ENCODE peak calls at places on chromosomes 12 and 14, in eight cellular contexts. J is tibial nerve, W is astrocyte, N is Calu3, Q is suprapubic skin, L is pancreas, H is MCF 10A, Y is ovary. E is an unnamed sample.

GRCh38 chr14:61102549-61103466 is 121.8 kb downstream of the SLC38A6 start:
- DNase-seq in J (no peak), W (no peak), N (no peak), Q (no peak), L (no peak), H (no peak), Y (no peak), E (no peak)

GRCh38 chr12:121776190-121777098 is 17.0 kb downstream of the RHOF start:
- DNase-seq in J (peak), W (no peak), N (peak), Q (peak), L (peak), H (peak), Y (peak), E (peak)

GRCh38 chr12:30100736-30101135 is 317.0 kb upstream of the TMTC1 start:
- DNase-seq in J (no peak), W (peak), N (no peak), Q (no peak), L (no peak), H (no peak), Y (no peak), E (no peak)

GRCh38 chr12:102961488-102961801 is 4.0 kb downstream of the ASCL1 start:
- DNase-seq in J (no peak), W (no peak), N (no peak), Q (no peak), L (no peak), H (no peak), Y (no peak), E (no peak)

GRCh38 chr12:132496270-132496669 is 6.3 kb downstream of the FBRSL1 start:
- DNase-seq in J (no peak), W (no peak), N (no peak), Q (no peak), L (no peak), H (no peak), Y (no peak), E (no peak)

GRCh38 chr12:53115891-53116675 is 12.8 kb downstream of the SOAT2 start:
- DNase-seq in J (no peak), W (no peak), N (no peak), Q (peak), L (no peak), H (no peak), Y (no peak), E (no peak)

GRCh38 chr14:94946244-94946643 is 176.3 kb upstream of the GSC start:
- DNase-seq in J (no peak), W (no peak), N (no peak), Q (no peak), L (no peak), H (no peak), Y (no peak), E (no peak)

GRCh38 chr14:32469388-32470160 is 140.5 kb downstream of the AKAP6 start:
- DNase-seq in J (no peak), W (peak), N (no peak), Q (no peak), L (no peak), H (peak), Y (no peak), E (no peak)

GRCh38 chr12:91978143-91978542 is 167.5 kb downstream of the BTG1 start:
- DNase-seq in J (no peak), W (peak), N (no peak), Q (no peak), L (no peak), H (no peak), Y (no peak), E (no peak)

GRCh38 chr14:85416771-85417170 is 113.2 kb upstream of the FLRT2 start:
- DNase-seq in J (no peak), W (peak), N (no peak), Q (no peak), L (no peak), H (peak), Y (no peak), E (no peak)

GRCh38 chr12:49283541-49284429 is 11.2 kb upstream of the PRPH start:
- DNase-seq in J (no peak), W (no peak), N (no peak), Q (no peak), L (no peak), H (no peak), Y (no peak), E (no peak)

GRCh38 chr12:108532061-108532848 is 17.2 kb downstream of the FICD start:
- DNase-seq in J (no peak), W (no peak), N (no peak), Q (no peak), L (no peak), H (no peak), Y (no peak), E (peak)

GRCh38 chr14:89123215-89123614 is 293.8 kb downstream of the FOXN3 start:
- DNase-seq in J (no peak), W (no peak), N (no peak), Q (no peak), L (no peak), H (no peak), Y (no peak), E (peak)

GRCh38 chr14:70013269-70013873 is 134.2 kb downstream of the SMOC1 start:
- DNase-seq in J (no peak), W (no peak), N (peak), Q (no peak), L (peak), H (peak), Y (no peak), E (no peak)

GRCh38 chr12:126338031-126338441 is 1272.8 kb downstream of the AACS start:
- DNase-seq in J (no peak), W (no peak), N (no peak), Q (no peak), L (no peak), H (no peak), Y (no peak), E (no peak)

GRCh38 chr12:6925543-6926279 is 2.0 kb upstream of the ATN1 start:
- DNase-seq in J (peak), W (peak), N (peak), Q (no peak), L (peak), H (peak), Y (peak), E (no peak)

GRCh38 chr12:100715976-100716657 is 78.5 kb upstream of the ANO4 start:
- DNase-seq in J (no peak), W (no peak), N (no peak), Q (no peak), L (no peak), H (no peak), Y (no peak), E (no peak)

GRCh38 chr12:56636675-56637540 is 6.8 kb upstream of the BAZ2A start:
- DNase-seq in J (peak), W (peak), N (peak), Q (peak), L (peak), H (peak), Y (peak), E (peak)

GRCh38 chr14:37143500-37143874 is 28.9 kb downstream of the SLC25A21 start:
- DNase-seq in J (no peak), W (no peak), N (no peak), Q (no peak), L (no peak), H (no peak), Y (no peak), E (no peak)

GRCh38 chr14:100658514-100658886 is 68.2 kb upstream of the DLK1 start:
- DNase-seq in J (no peak), W (no peak), N (peak), Q (no peak), L (no peak), H (no peak), Y (no peak), E (no peak)

GRCh38 chr12:99039367-99040120 is 394.5 kb downstream of the APAF1 start:
- DNase-seq in J (no peak), W (no peak), N (no peak), Q (no peak), L (no peak), H (no peak), Y (no peak), E (no peak)

GRCh38 chr14:50453869-50454268 is 57.2 kb upstream of the CDKL1 start:
- DNase-seq in J (no peak), W (no peak), N (no peak), Q (no peak), L (no peak), H (no peak), Y (no peak), E (no peak)

GRCh38 chr12:79371226-79371625 is 319.5 kb downstream of the PAWR start:
- DNase-seq in J (no peak), W (peak), N (no peak), Q (no peak), L (no peak), H (no peak), Y (no peak), E (no peak)

GRCh38 chr12:110998971-110999370 is 78.6 kb upstream of the MYL2 start:
- DNase-seq in J (no peak), W (no peak), N (no peak), Q (no peak), L (no peak), H (no peak), Y (no peak), E (no peak)

GRCh38 chr14:21091784-21092146 is 6.7 kb downstream of the ZNF219 start:
- DNase-seq in J (no peak), W (no peak), N (no peak), Q (no peak), L (no peak), H (no peak), Y (no peak), E (no peak)

GRCh38 chr12:32135967-32136366 is 29.3 kb downstream of the BICD1 start:
- DNase-seq in J (no peak), W (no peak), N (no peak), Q (no peak), L (no peak), H (no peak), Y (no peak), E (no peak)

GRCh38 chr14:21526672-21527319 is 650 bp upstream of the SALL2 start:
- DNase-seq in J (no peak), W (no peak), N (no peak), Q (no peak), L (no peak), H (no peak), Y (no peak), E (no peak)

GRCh38 chr14:105195533-105196227 is 14.6 kb upstream of the NUDT14 start:
- DNase-seq in J (no peak), W (no peak), N (no peak), Q (no peak), L (no peak), H (no peak), Y (no peak), E (no peak)

GRCh38 chr14:100727565-100728240 is 1.0 kb downstream of the DLK1 start:
- DNase-seq in J (no peak), W (no peak), N (no peak), Q (no peak), L (peak), H (no peak), Y (no peak), E (no peak)

GRCh38 chr14:93825235-93825553 is 36.9 kb upstream of the PRIMA1 start:
- DNase-seq in J (no peak), W (no peak), N (no peak), Q (no peak), L (no peak), H (no peak), Y (no peak), E (no peak)

GRCh38 chr12:10965511-10965910 is 21.2 kb downstream of the TAS2R50 start:
- DNase-seq in J (no peak), W (no peak), N (no peak), Q (no peak), L (no peak), H (no peak), Y (no peak), E (no peak)

GRCh38 chr12:47574252-47575021 is 131.4 kb downstream of the RPAP3 start:
- DNase-seq in J (no peak), W (no peak), N (no peak), Q (no peak), L (no peak), H (no peak), Y (no peak), E (no peak)

GRCh38 chr12:59164991-59165718 is 244.9 kb upstream of the LRIG3 start:
- DNase-seq in J (no peak), W (peak), N (peak), Q (no peak), L (no peak), H (peak), Y (no peak), E (no peak)

GRCh38 chr12:120234643-120235368 is 30.7 kb downstream of the PXN start:
- DNase-seq in J (peak), W (peak), N (peak), Q (peak), L (peak), H (peak), Y (no peak), E (no peak)

GRCh38 chr12:70576341-70577282 is 60.6 kb downstream of the PTPRB start:
- DNase-seq in J (no peak), W (peak), N (peak), Q (no peak), L (no peak), H (peak), Y (no peak), E (no peak)

GRCh38 chr12:21438643-21439042 is 1.2 kb downstream of the PYROXD1 start:
- DNase-seq in J (no peak), W (no peak), N (no peak), Q (no peak), L (no peak), H (no peak), Y (no peak), E (no peak)

GRCh38 chr14:37598085-37598972 is 2.9 kb downstream of the TTC6 start:
- DNase-seq in J (no peak), W (no peak), N (no peak), Q (no peak), L (peak), H (no peak), Y (no peak), E (no peak)

GRCh38 chr12:126874427-126875026 is 1392.4 kb upstream of the TMEM132C start:
- DNase-seq in J (peak), W (peak), N (peak), Q (no peak), L (peak), H (peak), Y (no peak), E (peak)

GRCh38 chr14:71321556-71322315 is 414.5 kb downstream of the PCNX1 start:
- DNase-seq in J (peak), W (peak), N (peak), Q (no peak), L (no peak), H (peak), Y (no peak), E (no peak)
- TF ChIP-seq CTCF in J (no peak), W (no peak), N (no peak), Q (no peak), L (no peak), H (no peak), Y (no peak), E (no peak)

DNA sequence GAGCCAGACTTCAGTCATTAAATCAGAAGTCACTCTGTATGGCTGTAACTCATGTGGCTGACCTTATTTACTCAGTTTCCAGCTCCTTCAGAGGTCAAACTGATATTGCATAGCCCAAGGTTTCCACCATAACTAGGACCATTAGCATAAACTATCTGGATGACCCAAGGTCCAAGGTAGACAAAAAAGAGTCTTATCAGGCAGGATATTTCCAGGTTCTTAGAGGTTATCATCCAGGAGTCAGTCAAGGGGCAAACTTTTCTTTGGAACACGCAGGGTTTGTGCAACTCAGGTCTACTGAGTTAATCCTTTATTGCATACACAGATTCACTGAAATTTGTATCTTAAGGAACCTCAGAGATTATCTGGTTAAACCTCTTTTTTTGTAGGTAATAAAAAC is 66.5 kb downstream of the AVPR1A start:
- DNase-seq in J (no peak), W (no peak), N (no peak), Q (no peak), L (no peak), H (no peak), Y (no peak), E (no peak)
- TF ChIP-seq CTCF in J (no peak), W (no peak), N (no peak), Q (no peak), L (no peak), H (no peak), Y (no peak), E (no peak)

DNA sequence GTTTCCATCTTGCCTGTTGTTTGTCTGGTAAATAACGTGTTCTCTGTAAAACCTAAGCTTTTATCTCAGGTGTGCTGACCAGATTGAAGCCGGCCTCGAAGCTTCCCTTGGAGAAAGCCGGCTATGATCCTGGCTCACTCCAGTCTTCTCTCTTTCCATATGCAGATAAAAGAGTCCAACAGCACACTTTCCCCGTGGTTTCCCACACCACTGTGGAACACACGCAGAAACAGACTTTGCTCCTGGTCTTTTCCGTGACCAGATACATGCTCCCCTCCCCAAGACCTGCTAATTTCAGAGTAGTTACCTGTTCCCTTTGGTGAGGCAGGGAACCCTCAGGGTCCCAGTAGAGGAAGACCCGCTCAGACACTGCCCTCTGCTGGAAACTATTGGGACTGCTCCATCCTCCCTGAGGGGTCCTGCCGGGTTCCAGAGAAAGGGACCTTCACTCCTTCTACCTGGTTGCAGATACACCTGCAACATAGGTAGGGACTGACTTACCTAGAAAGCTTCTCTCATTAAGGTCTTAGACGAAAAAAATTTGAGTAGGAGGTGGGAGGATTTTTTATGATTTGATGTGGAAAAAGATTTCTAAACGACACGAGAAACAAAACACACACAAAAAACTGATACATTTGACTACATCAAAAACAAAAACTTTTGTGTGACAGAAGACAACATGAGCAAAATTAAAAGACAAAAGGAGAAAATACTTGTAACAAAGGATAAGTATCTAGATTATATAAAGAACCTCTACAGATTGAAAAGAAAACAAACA is 415.4 kb upstream of the CCDC196 start:
- DNase-seq in J (peak), W (no peak), N (peak), Q (no peak), L (peak), H (peak), Y (no peak), E (no peak)
- TF ChIP-seq CTCF in J (peak), W (peak), N (peak), Q (peak), L (peak), H (peak), Y (no peak), E (peak)

GRCh38 chr12:78085562-78086182 is 255.0 kb downstream of the NAV3 start:
- DNase-seq in J (no peak), W (peak), N (no peak), Q (no peak), L (no peak), H (no peak), Y (no peak), E (no peak)

GRCh38 chr12:78088391-78088832 is 257.7 kb downstream of the NAV3 start:
- DNase-seq in J (no peak), W (no peak), N (no peak), Q (no peak), L (no peak), H (peak), Y (no peak), E (no peak)

GRCh38 chr12:78081590-78082314 is 251.1 kb downstream of the NAV3 start:
- DNase-seq in J (no peak), W (no peak), N (no peak), Q (no peak), L (no peak), H (no peak), Y (no peak), E (no peak)

GRCh38 chr12:78087363-78087675 is 256.6 kb downstream of the NAV3 start:
- DNase-seq in J (no peak), W (peak), N (no peak), Q (no peak), L (no peak), H (no peak), Y (no peak), E (no peak)

GRCh38 chr12:78086553-78087362 is 256.1 kb downstream of the NAV3 start:
- DNase-seq in J (no peak), W (peak), N (no peak), Q (no peak), L (no peak), H (no peak), Y (no peak), E (no peak)
- TF ChIP-seq CTCF in J (no peak), W (peak), N (no peak), Q (no peak), L (no peak), H (peak), Y (no peak), E (peak)

E was measured in osteocyte.